ENCODE peak calls at places on chromosome 5, in six cellular contexts. X, I, V, R, B and C are unnamed samples.

GRCh38 chr5:4078544-4078943 is 482.9 kb downstream of the IRX1 start:
- DNase-seq in X (no peak), I (no peak), V (no peak), R (no peak), B (no peak), C (no peak)

GRCh38 chr5:10607666-10608442 is 44.0 kb downstream of the ANKRD33B start:
- DNase-seq in X (peak), I (peak), V (no peak), R (no peak), B (peak), C (peak)

GRCh38 chr5:175824621-175825020 is 46.8 kb upstream of the CPLX2 start:
- DNase-seq in X (no peak), I (no peak), V (no peak), R (no peak), B (no peak), C (no peak)

GRCh38 chr5:54820346-54820745 is 165.0 kb downstream of the ESM1 start:
- DNase-seq in X (no peak), I (no peak), V (no peak), R (no peak), B (no peak), C (peak)

GRCh38 chr5:75335952-75336624 is 932 bp upstream of the HMGCR start:
- DNase-seq in X (peak), I (no peak), V (no peak), R (no peak), B (no peak), C (peak)

GRCh38 chr5:12910611-12911010 is 1006.4 kb upstream of the CTNND2 start:
- DNase-seq in X (peak), I (no peak), V (no peak), R (no peak), B (no peak), C (peak)

GRCh38 chr5:177403194-177403825 is 2.8 kb upstream of the PFN3 start:
- DNase-seq in X (peak), I (no peak), V (peak), R (peak), B (no peak), C (no peak)

GRCh38 chr5:57408714-57409113 is 73.9 kb downstream of the ACTBL2 start:
- DNase-seq in X (peak), I (no peak), V (no peak), R (no peak), B (no peak), C (peak)

GRCh38 chr5:151618907-151619306 is 27.8 kb upstream of the FAT2 start:
- DNase-seq in X (no peak), I (no peak), V (no peak), R (no peak), B (no peak), C (no peak)

GRCh38 chr5:147559725-147560124 is 49.9 kb upstream of the DPYSL3 start:
- DNase-seq in X (no peak), I (no peak), V (no peak), R (no peak), B (no peak), C (no peak)

GRCh38 chr5:1000329-1000728 is 8.3 kb upstream of the NKD2 start:
- DNase-seq in X (no peak), I (peak), V (no peak), R (peak), B (peak), C (no peak)

GRCh38 chr5:75048457-75048953 is 3.9 kb downstream of the GCNT4 start:
- DNase-seq in X (peak), I (no peak), V (no peak), R (no peak), B (no peak), C (no peak)

GRCh38 chr5:179256229-179257189 is 88.8 kb downstream of the ADAMTS2 start:
- DNase-seq in X (no peak), I (peak), V (no peak), R (peak), B (no peak), C (no peak)

GRCh38 chr5:72377920-72378635 is 57.9 kb downstream of the PTCD2 start:
- DNase-seq in X (peak), I (no peak), V (no peak), R (no peak), B (peak), C (peak)

GRCh38 chr5:68405026-68405684 is 189.6 kb downstream of the PIK3R1 start:
- DNase-seq in X (no peak), I (no peak), V (no peak), R (no peak), B (no peak), C (no peak)

GRCh38 chr5:67085616-67086015 is 111.0 kb downstream of the CD180 start:
- DNase-seq in X (no peak), I (no peak), V (no peak), R (no peak), B (no peak), C (no peak)

GRCh38 chr5:57488308-57488955 is 5.8 kb upstream of the ACTBL2 start:
- DNase-seq in X (peak), I (no peak), V (no peak), R (no peak), B (no peak), C (peak)

GRCh38 chr5:111948517-111948916 is 191.5 kb upstream of the NREP start:
- DNase-seq in X (peak), I (no peak), V (no peak), R (no peak), B (no peak), C (peak)

GRCh38 chr5:133365326-133365725 is 247.0 kb downstream of the FSTL4 start:
- DNase-seq in X (no peak), I (no peak), V (peak), R (peak), B (no peak), C (no peak)
- TF ChIP-seq CTCF in X (peak), I (no peak), V (peak), R (peak), B (peak), C (no peak)

GRCh38 chr5:128637031-128637430 is 99.0 kb upstream of the FBN2 start:
- DNase-seq in X (peak), I (no peak), V (no peak), R (no peak), B (no peak), C (peak)
- TF ChIP-seq CTCF in X (no peak), I (no peak), V (no peak), R (no peak), B (no peak), C (peak)

GRCh38 chr5:156015137-156015536 is 311.8 kb upstream of the SGCD start:
- DNase-seq in X (no peak), I (no peak), V (no peak), R (no peak), B (no peak), C (no peak)
- TF ChIP-seq CTCF in X (peak), I (no peak), V (no peak), R (no peak), B (no peak), C (no peak)

DNA sequence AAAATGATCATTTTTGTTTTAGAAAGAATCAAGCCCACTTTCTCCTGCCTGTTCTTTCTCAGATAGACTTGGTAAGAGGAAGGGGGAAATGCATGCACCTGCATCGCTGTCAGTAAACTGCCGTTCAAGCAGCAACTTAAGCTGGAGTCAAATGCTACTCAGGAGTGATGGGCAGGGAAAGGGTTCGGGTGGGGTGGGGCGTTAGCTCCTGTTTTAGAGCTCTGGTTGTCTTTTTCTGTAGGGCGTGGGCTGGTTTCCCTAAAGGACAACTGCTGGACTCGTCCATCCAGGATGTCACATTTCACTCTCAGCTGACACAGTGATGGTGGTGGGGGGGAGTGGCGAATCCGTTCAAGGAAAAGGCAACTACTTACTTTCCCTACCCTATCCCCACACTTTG is 75.0 kb downstream of the NDFIP1 start:
- DNase-seq in X (no peak), I (no peak), V (no peak), R (no peak), B (no peak), C (no peak)
- TF ChIP-seq CTCF in X (no peak), I (no peak), V (no peak), R (no peak), B (no peak), C (no peak)

GRCh38 chr5:144011348-144011861 is 159.1 kb downstream of the YIPF5 start:
- DNase-seq in X (no peak), I (no peak), V (no peak), R (no peak), B (no peak), C (no peak)
- TF ChIP-seq CTCF in X (no peak), I (no peak), V (no peak), R (no peak), B (no peak), C (no peak)